ENCODE peak calls at places on chromosomes 5 and 9, in seven cellular contexts. F is stimulated activated CD8-positive, alpha-beta memory T cell treated with anti-CD3 and anti-CD28 coated beads, Interleukin-15, amount 100 ng/mL, for 1 hour; D is kidney; E is Right ventricle myocardium superior; G is hepatic stellate cell; P is GM10248; L is kidney tubule cell. W is an unnamed sample.

GRCh38 chr9:84271004-84271886 is 69.3 kb downstream of the SLC28A3 start:
- DNase-seq in L (peak), P (peak), G (peak), E (peak), F (no peak), D (peak), W (peak)

GRCh38 chr5:111223790-111224560 is at the start of gene CAMK4:
- DNase-seq in G (peak), D (peak), E (peak), P (peak), F (peak), L (peak), W (peak)

GRCh38 chr9:137129089-137129455 is 9.9 kb upstream of the GRIN1 start:
- DNase-seq in P (no peak), L (peak), G (no peak), E (peak), D (no peak), F (no peak), W (no peak)

GRCh38 chr9:98314381-98315066 is 59.1 kb upstream of the TBC1D2 start:
- DNase-seq in D (peak), P (no peak), G (no peak), E (no peak), L (peak), F (no peak), W (peak)

GRCh38 chr5:119951330-119951934 is 322.1 kb downstream of the FAM170A start:
- DNase-seq in P (no peak), G (no peak), D (no peak), L (no peak), F (no peak), E (no peak), W (no peak)

GRCh38 chr9:629136-629535 is 212.4 kb upstream of the DMRT1 start:
- DNase-seq in E (no peak), P (no peak), D (no peak), F (no peak), G (no peak), L (peak), W (no peak)

GRCh38 chr9:126874546-126875314 is 14.3 kb downstream of the ZBTB34 start:
- DNase-seq in E (no peak), L (no peak), P (no peak), F (no peak), G (no peak), D (no peak), W (no peak)

GRCh38 chr9:114287763-114288232 is 35.1 kb upstream of the ORM1 start:
- DNase-seq in G (no peak), P (no peak), E (no peak), L (no peak), F (no peak), D (peak), W (no peak)

GRCh38 chr9:110742741-110743371 is 74.3 kb downstream of the MUSK start:
- DNase-seq in P (no peak), L (peak), D (no peak), F (no peak), E (no peak), G (no peak), W (peak)

GRCh38 chr9:72292874-72293607 is 72.0 kb downstream of the ZFAND5 start:
- DNase-seq in P (no peak), F (no peak), G (no peak), E (no peak), D (no peak), L (peak), W (no peak)

GRCh38 chr5:87022415-87022814 is 245.3 kb upstream of the RASA1 start:
- DNase-seq in D (no peak), P (no peak), E (no peak), G (no peak), L (no peak), F (no peak), W (no peak)

GRCh38 chr9:98064623-98065392 is 8.3 kb downstream of the NANS start:
- DNase-seq in D (no peak), P (no peak), E (no peak), L (no peak), F (no peak), G (no peak), W (no peak)

GRCh38 chr9:84261082-84261746 is 79.3 kb downstream of the SLC28A3 start:
- DNase-seq in P (peak), D (peak), F (peak), E (peak), G (peak), L (peak), W (peak)

GRCh38 chr9:78296208-78296892 is 575 bp upstream of the PSAT1 start:
- DNase-seq in D (no peak), P (no peak), L (peak), F (no peak), E (peak), G (peak), W (peak)

GRCh38 chr5:121024416-121025311 is 560.6 kb downstream of the PRR16 start:
- DNase-seq in F (no peak), E (no peak), P (no peak), G (no peak), D (no peak), L (no peak), W (no peak)

GRCh38 chr5:446066-446725 is 3.2 kb downstream of the EXOC3 start:
- DNase-seq in L (no peak), G (no peak), F (no peak), D (no peak), P (no peak), E (peak), W (no peak)

GRCh38 chr5:77028631-77029375 is 1.4 kb upstream of the AGGF1 start:
- DNase-seq in P (no peak), G (no peak), F (no peak), L (no peak), E (no peak), D (no peak), W (no peak)

GRCh38 chr5:77973253-77973609 is 197.1 kb upstream of the TBCA start:
- DNase-seq in G (no peak), D (no peak), P (no peak), L (no peak), F (no peak), E (no peak), W (no peak)

GRCh38 chr9:97366889-97367288 is 45.0 kb upstream of the TDRD7 start:
- DNase-seq in G (no peak), E (no peak), D (no peak), L (no peak), P (no peak), F (no peak), W (no peak)

GRCh38 chr5:96081276-96081858 is 119.7 kb upstream of the ELL2 start:
- DNase-seq in G (no peak), D (no peak), E (no peak), L (no peak), P (no peak), F (no peak), W (no peak)

GRCh38 chr9:129944501-129945116 is 98.4 kb downstream of the FNBP1 start:
- DNase-seq in D (no peak), G (no peak), L (no peak), P (no peak), F (peak), E (no peak), W (no peak)

GRCh38 chr5:67481362-67481761 is 284.8 kb upstream of the CD180 start:
- DNase-seq in E (no peak), G (no peak), L (no peak), P (no peak), F (no peak), D (no peak), W (no peak)

GRCh38 chr5:178453224-178453623 is 137.0 kb downstream of the COL23A1 start:
- DNase-seq in G (no peak), D (no peak), P (no peak), L (peak), E (no peak), F (no peak), W (no peak)

GRCh38 chr5:167916706-167917105 is 374.7 kb upstream of the WWC1 start:
- DNase-seq in E (no peak), G (no peak), F (no peak), L (peak), P (no peak), D (no peak), W (no peak)

GRCh38 chr9:134554750-134555655 is 86.6 kb upstream of the COL5A1 start:
- DNase-seq in G (peak), D (peak), F (no peak), E (peak), P (no peak), L (peak), W (no peak)

GRCh38 chr5:148482697-148483462 is 99.1 kb downstream of the FBXO38 start:
- DNase-seq in L (peak), F (peak), D (peak), P (peak), E (peak), G (peak), W (peak)

W was measured in AG08396.